ENCODE peak calls at places on chromosome 1, in eight cellular contexts. V is ovary, A is psoas muscle, D is brain microvascular endothelial cell, Y is OCI-LY7, I is SK-N-SH, J is PC-9, Q is Peyer's patch. B is an unnamed sample. For H3K36me3, the result is how much of the 10 kb centered on the place peaks cover.

GRCh38 chr1:39409055-39409816 is 82.2 kb upstream of the BMP8A start:
- DNase-seq in V (peak), A (peak), D (peak), Y (no peak), I (peak), J (peak), Q (peak), B (peak)

GRCh38 chr1:53966794-53967193 is 20.6 kb downstream of the LRRC42 start:
- DNase-seq in V (no peak), A (no peak), D (no peak), Y (no peak), I (no peak), J (no peak), Q (no peak), B (no peak)

GRCh38 chr1:86194491-86195034 is 38.0 kb upstream of the COL24A1 start:
- DNase-seq in V (no peak), A (no peak), D (peak), Y (no peak), I (no peak), J (no peak), Q (no peak), B (no peak)

GRCh38 chr1:154742586-154742985 is 127.5 kb downstream of the KCNN3 start:
- DNase-seq in V (no peak), A (no peak), D (no peak), Y (no peak), I (no peak), J (no peak), Q (no peak), B (no peak)

GRCh38 chr1:94063379-94063778 is 57.6 kb downstream of the ABCA4 start:
- DNase-seq in V (peak), A (peak), D (peak), Y (no peak), I (peak), J (no peak), Q (peak), B (peak)

GRCh38 chr1:169108897-169109560 is 2.5 kb downstream of the ATP1B1 start:
- DNase-seq in V (no peak), A (no peak), D (peak), Y (peak), I (peak), J (no peak), Q (peak), B (peak)

GRCh38 chr1:201260236-201260591 is 23.1 kb upstream of the PKP1 start:
- DNase-seq in V (no peak), A (no peak), D (no peak), Y (no peak), I (peak), J (no peak), Q (no peak), B (no peak)

GRCh38 chr1:231376875-231377549 is 38.9 kb downstream of the SPRTN start:
- DNase-seq in V (no peak), A (no peak), D (no peak), Y (no peak), I (no peak), J (no peak), Q (peak), B (no peak)

GRCh38 chr1:54577612-54578011 is 29.6 kb downstream of the ACOT11 start:
- DNase-seq in V (peak), A (peak), D (peak), Y (no peak), I (no peak), J (peak), Q (peak), B (peak)

GRCh38 chr1:201119206-201119814 is 7.1 kb upstream of the CACNA1S start:
- DNase-seq in V (no peak), A (peak), D (peak), Y (peak), I (peak), J (no peak), Q (peak), B (peak)

GRCh38 chr1:193211539-193211938 is 25.1 kb upstream of the B3GALT2 start:
- DNase-seq in V (no peak), A (no peak), D (peak), Y (no peak), I (no peak), J (peak), Q (no peak), B (no peak)

GRCh38 chr1:26533951-26534514 is 4.5 kb downstream of the RPS6KA1 start:
- DNase-seq in V (no peak), A (no peak), D (no peak), Y (peak), I (peak), J (no peak), Q (peak), B (no peak)
- H3K36me3 ChIP-seq in V (under half), A (under half), D (under half), Y (under half), I (under half), J (under half), Q (under half), B (under half)

GRCh38 chr1:6947952-6948351 is 162.7 kb downstream of the CAMTA1 start:
- DNase-seq in V (no peak), A (no peak), D (no peak), Y (no peak), I (no peak), J (no peak), Q (no peak), B (no peak)

GRCh38 chr1:6948416-6948815 is 163.2 kb downstream of the CAMTA1 start:
- DNase-seq in V (no peak), A (no peak), D (no peak), Y (no peak), I (no peak), J (no peak), Q (no peak), B (no peak)

GRCh38 chr1:6944434-6944833 is 159.2 kb downstream of the CAMTA1 start:
- DNase-seq in V (no peak), A (no peak), D (no peak), Y (no peak), I (no peak), J (no peak), Q (no peak), B (no peak)

GRCh38 chr1:6941786-6942185 is 156.5 kb downstream of the CAMTA1 start:
- DNase-seq in V (no peak), A (no peak), D (no peak), Y (no peak), I (no peak), J (no peak), Q (no peak), B (no peak)

DNA sequence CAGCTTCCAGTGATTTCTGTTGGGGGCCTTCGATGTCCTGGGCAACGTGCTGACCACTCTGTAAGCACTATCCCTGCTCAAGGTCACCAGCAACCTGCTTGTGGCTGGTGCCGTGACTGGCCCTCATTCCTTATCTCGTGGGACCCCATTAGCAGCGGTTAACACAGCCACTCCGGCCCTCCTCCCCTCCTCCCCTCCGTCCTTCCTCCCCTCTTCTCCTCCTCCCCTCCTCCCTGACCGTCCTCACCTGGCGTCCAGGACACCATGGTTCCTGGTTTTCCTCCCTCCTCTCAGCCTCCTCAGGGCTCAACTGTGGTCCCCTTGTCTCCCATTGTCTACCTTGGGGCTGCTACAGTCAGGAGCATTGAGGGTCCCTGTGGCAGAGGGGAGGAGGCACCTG is 157.7 kb downstream of the CAMTA1 start:
- DNase-seq in V (no peak), A (no peak), D (no peak), Y (no peak), I (no peak), J (no peak), Q (no peak), B (no peak)
- H3K36me3 ChIP-seq in V (under half), A (under half), D (under half), Y (under half), I (under half), J (under half), Q (under half), B (under half)

GRCh38 chr1:5956022-5956830 is 36.0 kb downstream of the NPHP4 start:
- DNase-seq in V (peak), A (no peak), D (no peak), Y (no peak), I (no peak), J (no peak), Q (no peak), B (no peak)

GRCh38 chr1:5959087-5959486 is 33.1 kb downstream of the NPHP4 start:
- DNase-seq in V (no peak), A (no peak), D (no peak), Y (no peak), I (no peak), J (no peak), Q (peak), B (no peak)

GRCh38 chr1:5954964-5955363 is 37.3 kb downstream of the NPHP4 start:
- DNase-seq in V (no peak), A (no peak), D (no peak), Y (peak), I (no peak), J (no peak), Q (no peak), B (no peak)

GRCh38 chr1:5953386-5953785 is 38.8 kb downstream of the NPHP4 start:
- DNase-seq in V (no peak), A (no peak), D (no peak), Y (no peak), I (no peak), J (no peak), Q (peak), B (no peak)

DNA sequence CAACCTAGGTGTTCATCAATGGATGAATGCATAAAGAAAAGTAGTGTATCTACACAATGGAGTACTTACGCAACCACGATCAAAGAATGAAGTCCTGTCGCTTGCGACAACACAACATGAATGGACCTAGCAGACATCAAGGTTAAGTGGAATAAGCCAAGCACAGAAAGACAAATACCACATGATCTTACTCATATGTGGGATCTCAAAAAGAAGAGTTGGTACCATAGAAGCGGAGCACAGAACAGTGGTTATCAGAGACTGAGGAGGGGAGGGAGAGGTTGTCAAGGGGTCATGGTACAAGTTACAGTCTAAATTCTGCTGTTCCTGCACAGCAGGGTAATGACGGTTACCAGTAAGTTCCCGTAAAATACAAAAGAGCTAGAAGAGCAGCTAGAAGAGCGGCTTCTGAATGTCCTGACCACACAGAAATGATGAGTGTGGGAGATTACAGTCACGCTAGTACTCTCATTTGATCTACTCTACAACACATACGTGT is 36.7 kb downstream of the NPHP4 start:
- DNase-seq in V (no peak), A (no peak), D (no peak), Y (no peak), I (no peak), J (no peak), Q (no peak), B (no peak)
- H3K36me3 ChIP-seq in V (under half), A (under half), D (under half), Y (under half), I (under half), J (under half), Q (under half), B (under half)

GRCh38 chr1:32170991-32171390 is 8.5 kb upstream of the TXLNA start:
- DNase-seq in V (no peak), A (no peak), D (no peak), Y (no peak), I (no peak), J (no peak), Q (no peak), B (no peak)
- H3K36me3 ChIP-seq in V (under half), A (half or more), D (half or more), Y (half or more), I (half or more), J (under half), Q (under half), B (half or more)

GRCh38 chr1:171793656-171794055 is 12.2 kb downstream of the METTL13 start:
- DNase-seq in V (no peak), A (no peak), D (peak), Y (no peak), I (no peak), J (no peak), Q (no peak), B (no peak)
- H3K36me3 ChIP-seq in V (under half), A (half or more), D (under half), Y (half or more), I (under half), J (half or more), Q (under half), B (half or more)

B was measured in stomach.